ENCODE peak calls at places on chromosomes 11 and 22, in seven cellular contexts. E is posterior vena cava; D is NCI-H460; N is ELF-1; C is heart left ventricle; Z is stimulated activated CD4-positive, alpha-beta T cell treated with anti-CD3 and anti-CD28 coated beads, Interleukin-1b, Interleukin-23, amount 100 ng/mL, for 1 hour; H is M059J. T is an unnamed sample.

GRCh38 chr11:20159680-20160381 is 444 bp downstream of the DBX1 start:
- DNase-seq in E (no peak), D (no peak), N (no peak), C (no peak), Z (no peak), H (no peak), T (no peak)

GRCh38 chr11:20111871-20112270 is 48.4 kb downstream of the DBX1 start:
- DNase-seq in E (no peak), D (no peak), N (no peak), C (no peak), Z (no peak), H (no peak), T (no peak)

GRCh38 chr11:125328181-125328580 is 163.6 kb downstream of the PKNOX2 start:
- DNase-seq in E (no peak), D (no peak), N (no peak), C (no peak), Z (no peak), H (no peak), T (no peak)

GRCh38 chr11:69513196-69513595 is 31.7 kb downstream of the LINC01488 start:
- DNase-seq in E (no peak), D (no peak), N (no peak), C (no peak), Z (no peak), H (no peak), T (peak; percentile 6)

GRCh38 chr11:110859240-110859835 is 147.1 kb upstream of the ARHGAP20 start:
- DNase-seq in E (no peak), D (no peak), N (no peak), C (no peak), Z (no peak), H (no peak), T (no peak)

GRCh38 chr11:14973621-14974020 is 1.5 kb upstream of the CALCA start:
- DNase-seq in E (peak; percentile 82), D (no peak), N (peak; percentile 68), C (no peak), Z (no peak), H (no peak), T (peak; percentile 20)

GRCh38 chr11:89540826-89541225 is 49.7 kb upstream of the NOX4 start:
- DNase-seq in E (no peak), D (no peak), N (no peak), C (no peak), Z (no peak), H (no peak), T (no peak)

GRCh38 chr11:68715685-68716084 is 31.3 kb downstream of the GAL start:
- DNase-seq in E (no peak), D (no peak), N (no peak), C (no peak), Z (no peak), H (no peak), T (no peak)

GRCh38 chr22:50620861-50621490 is 7.0 kb downstream of the ARSA start:
- DNase-seq in E (no peak), D (no peak), N (no peak), C (no peak), Z (no peak), H (no peak), T (no peak)

GRCh38 chr11:83192846-83193245 is 666 bp upstream of the ANKRD42 start:
- DNase-seq in E (no peak), D (no peak), N (no peak), C (no peak), Z (no peak), H (no peak), T (no peak)

GRCh38 chr22:33656808-33657628 is 263.3 kb downstream of the LARGE1 start:
- DNase-seq in E (no peak), D (no peak), N (no peak), C (no peak), Z (no peak), H (no peak), T (no peak)

GRCh38 chr11:124657922-124658321 is 15.6 kb downstream of the SIAE start:
- DNase-seq in E (no peak), D (no peak), N (no peak), C (no peak), Z (no peak), H (no peak), T (no peak)

T was measured in left cardiac atrium.